ENCODE peak calls at places on chromosomes 11 and 22, in ten cellular contexts. A, E, G, V, I, Y, X, W, Q and K are unnamed samples. For H3K9me3, the result is how much of the 10 kb centered on the place peaks cover.

GRCh38 chr11:11349870-11350325 is 3.2 kb downstream of the CSNK2A3 start:
- DNase-seq in A (no peak), E (no peak), G (no peak), V (no peak), I (no peak), Y (peak), X (peak), W (peak), Q (no peak), K (no peak)

GRCh38 chr22:24389680-24390079 is 37.7 kb upstream of the ADORA2A start:
- DNase-seq in A (no peak), E (no peak), G (no peak), V (no peak), I (no peak), Y (no peak), X (peak), W (no peak), Q (no peak), K (no peak)

GRCh38 chr11:68313574-68314202 is 1.3 kb downstream of the LRP5 start:
- DNase-seq in A (no peak), E (no peak), G (no peak), V (peak), I (no peak), Y (no peak), X (peak), W (peak), Q (no peak), K (no peak)

GRCh38 chr11:66880484-66881211 is 23.8 kb downstream of the LRFN4 start:
- DNase-seq in A (no peak), E (no peak), G (peak), V (no peak), I (no peak), Y (no peak), X (no peak), W (no peak), Q (no peak), K (peak)

GRCh38 chr22:38135133-38135706 is 24.7 kb upstream of the BAIAP2L2 start:
- DNase-seq in A (no peak), E (peak), G (no peak), V (peak), I (no peak), Y (no peak), X (peak), W (peak), Q (no peak), K (no peak)

GRCh38 chr11:61609000-61609969 is 28.4 kb upstream of the SYT7 start:
- DNase-seq in A (no peak), E (no peak), G (no peak), V (no peak), I (no peak), Y (peak), X (no peak), W (no peak), Q (no peak), K (no peak)

GRCh38 chr22:24325105-24325757 is 54.6 kb downstream of the SPECC1L start:
- DNase-seq in A (no peak), E (no peak), G (peak), V (peak), I (peak), Y (peak), X (peak), W (peak), Q (no peak), K (no peak)

GRCh38 chr22:45268958-45269844 is 15.5 kb upstream of the UPK3A start:
- DNase-seq in A (peak), E (peak), G (peak), V (peak), I (peak), Y (peak), X (peak), W (peak), Q (peak), K (peak)

GRCh38 chr11:108278546-108278945 is 55.7 kb downstream of the ATM start:
- DNase-seq in A (no peak), E (no peak), G (no peak), V (no peak), I (no peak), Y (no peak), X (no peak), W (no peak), Q (peak), K (no peak)

GRCh38 chr11:44275241-44275640 is 34.7 kb downstream of the ALX4 start:
- DNase-seq in A (no peak), E (no peak), G (no peak), V (no peak), I (no peak), Y (no peak), X (no peak), W (no peak), Q (no peak), K (no peak)

GRCh38 chr22:19066531-19067271 is 55.5 kb downstream of the DGCR2 start:
- DNase-seq in A (peak), E (no peak), G (no peak), V (no peak), I (no peak), Y (no peak), X (no peak), W (peak), Q (no peak), K (peak)

GRCh38 chr11:34564406-34564805 is 50.8 kb upstream of the ELF5 start:
- DNase-seq in A (no peak), E (no peak), G (no peak), V (no peak), I (no peak), Y (no peak), X (no peak), W (no peak), Q (no peak), K (no peak)

GRCh38 chr22:47374901-47375575 is 612.6 kb downstream of the TBC1D22A start:
- DNase-seq in A (no peak), E (peak), G (no peak), V (no peak), I (no peak), Y (no peak), X (no peak), W (no peak), Q (peak), K (no peak)

GRCh38 chr11:86101941-86102407 is 33.1 kb upstream of the PICALM start:
- DNase-seq in A (no peak), E (no peak), G (no peak), V (peak), I (no peak), Y (no peak), X (no peak), W (no peak), Q (no peak), K (no peak)

GRCh38 chr11:111541209-111542061 is 915 bp downstream of the LAYN start:
- DNase-seq in A (peak), E (peak), G (no peak), V (no peak), I (no peak), Y (peak), X (peak), W (peak), Q (peak), K (peak)

GRCh38 chr22:30245985-30246901 is at the start of gene LIF:
- DNase-seq in A (peak), E (no peak), G (no peak), V (no peak), I (peak), Y (peak), X (peak), W (peak), Q (no peak), K (no peak)

GRCh38 chr11:119363874-119364590 is 17.5 kb downstream of the USP2 start:
- DNase-seq in A (no peak), E (peak), G (peak), V (no peak), I (peak), Y (peak), X (peak), W (no peak), Q (no peak), K (peak)

GRCh38 chr22:38788417-38788816 is 5.5 kb downstream of the DNAL4 start:
- DNase-seq in A (no peak), E (no peak), G (no peak), V (peak), I (no peak), Y (peak), X (peak), W (peak), Q (peak), K (no peak)

GRCh38 chr11:68664141-68664540 is 20.2 kb upstream of the GAL start:
- DNase-seq in A (no peak), E (peak), G (no peak), V (no peak), I (no peak), Y (no peak), X (no peak), W (no peak), Q (no peak), K (no peak)

GRCh38 chr11:78742430-78742829 is 167.8 kb upstream of the NARS2 start:
- DNase-seq in A (no peak), E (peak), G (no peak), V (no peak), I (no peak), Y (peak), X (no peak), W (no peak), Q (no peak), K (peak)

GRCh38 chr11:8092587-8093424 is 11.8 kb downstream of the TUB start:
- DNase-seq in A (peak), E (no peak), G (peak), V (peak), I (no peak), Y (peak), X (peak), W (peak), Q (peak), K (peak)

DNA sequence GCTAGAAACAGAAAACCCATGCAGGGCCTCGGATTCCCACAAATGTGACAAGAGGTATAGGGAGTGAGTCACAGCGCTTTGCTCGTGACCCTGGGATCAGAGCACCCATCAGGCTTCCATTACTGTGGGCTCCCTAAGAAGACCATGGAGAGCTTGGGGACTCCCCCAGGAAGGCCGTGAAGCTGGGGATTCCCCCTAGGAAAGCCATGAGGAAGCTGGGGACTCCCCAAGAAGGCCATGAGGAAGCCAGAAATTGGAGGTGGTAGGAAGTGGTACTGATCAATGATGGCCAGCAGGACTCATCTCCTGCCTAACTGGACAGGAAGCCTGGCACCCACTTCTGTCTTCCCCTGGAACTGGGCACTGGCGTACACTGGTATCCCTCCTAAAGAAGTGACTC is 10.1 kb upstream of the DCPS start:
- DNase-seq in A (no peak), E (no peak), G (no peak), V (no peak), I (no peak), Y (no peak), X (no peak), W (no peak), Q (no peak), K (no peak)
- H3K9me3 ChIP-seq in A (under half), E (under half), G (under half), V (under half), I (under half), Y (under half), X (under half), W (under half), Q (under half), K (under half)

GRCh38 chr22:49308300-49308699 is 519.4 kb downstream of the BRD1 start:
- DNase-seq in A (no peak), E (peak), G (no peak), V (no peak), I (no peak), Y (peak), X (no peak), W (no peak), Q (no peak), K (peak)
- H3K9me3 ChIP-seq in A (under half), E (under half), G (under half), V (under half), I (under half), Y (under half), X (under half), W (under half), Q (under half), K (under half)

DNA sequence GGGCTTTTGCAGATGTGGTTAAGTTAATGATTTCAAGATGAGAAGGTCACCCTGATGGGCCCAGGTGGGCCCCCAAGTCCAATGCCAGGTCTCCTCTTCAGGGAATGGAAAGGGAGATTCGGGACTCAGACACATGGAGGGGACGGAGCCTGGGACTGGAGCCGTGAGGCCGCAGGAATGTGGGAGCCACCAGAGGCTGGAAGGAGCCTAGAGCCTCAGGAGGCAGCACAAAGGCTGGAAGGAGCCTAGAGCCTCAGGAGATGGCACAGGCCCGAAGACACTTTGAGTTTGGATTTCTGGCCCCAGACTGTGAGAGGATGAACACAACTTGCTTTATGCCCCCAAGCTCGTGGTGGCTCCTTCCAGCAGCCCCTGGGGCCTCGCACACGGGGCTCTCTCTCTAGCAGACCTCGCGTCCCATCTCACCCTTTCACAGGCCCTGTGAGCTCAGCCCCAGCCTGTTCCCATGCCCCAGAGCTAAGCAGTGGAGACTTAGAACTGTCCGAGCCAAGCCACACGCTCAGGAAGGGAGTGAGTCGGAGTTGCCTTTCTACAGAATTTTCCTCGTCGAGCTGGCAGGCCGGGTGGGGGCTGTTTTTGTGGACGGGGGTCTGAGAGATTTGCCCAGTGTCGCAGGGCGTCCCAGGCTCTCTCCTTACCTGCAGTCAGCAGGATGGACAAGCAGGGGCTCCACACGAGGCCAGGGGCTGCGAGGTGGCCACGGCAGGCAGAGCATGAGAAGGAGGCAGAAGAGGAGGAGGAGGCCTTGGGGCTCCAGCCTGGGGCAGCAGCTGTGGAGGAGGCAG is 937.6 kb downstream of the BRD1 start:
- DNase-seq in A (no peak), E (peak), G (no peak), V (no peak), I (no peak), Y (peak), X (no peak), W (no peak), Q (no peak), K (no peak)
- H3K9me3 ChIP-seq in A (under half), E (under half), G (under half), V (under half), I (under half), Y (under half), X (under half), W (under half), Q (under half), K (under half)

GRCh38 chr22:49617866-49618688 is 209.6 kb downstream of the BRD1 start:
- DNase-seq in A (no peak), E (peak), G (no peak), V (no peak), I (no peak), Y (no peak), X (no peak), W (no peak), Q (no peak), K (no peak)

GRCh38 chr22:49620003-49620556 is 207.6 kb downstream of the BRD1 start:
- DNase-seq in A (no peak), E (peak), G (no peak), V (no peak), I (no peak), Y (no peak), X (no peak), W (no peak), Q (no peak), K (no peak)

GRCh38 chr22:49617264-49617663 is 210.4 kb downstream of the BRD1 start:
- DNase-seq in A (no peak), E (peak), G (no peak), V (no peak), I (no peak), Y (no peak), X (no peak), W (no peak), Q (no peak), K (no peak)

GRCh38 chr22:49619301-49619700 is 208.4 kb downstream of the BRD1 start:
- DNase-seq in A (no peak), E (peak), G (no peak), V (no peak), I (no peak), Y (no peak), X (no peak), W (no peak), Q (no peak), K (no peak)

DNA sequence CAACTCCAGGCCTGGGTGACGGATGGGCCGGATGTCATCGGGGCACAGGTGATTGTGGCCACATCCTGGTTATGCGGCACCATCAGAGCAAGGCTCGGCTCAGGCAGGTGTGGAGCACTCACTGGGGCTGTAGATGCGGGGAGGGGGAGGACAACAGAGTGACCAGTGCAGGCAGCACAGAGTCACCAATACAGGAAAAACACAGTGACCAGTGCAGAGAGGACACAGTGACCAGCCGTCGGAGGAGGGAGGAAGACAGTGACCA is 209.1 kb downstream of the BRD1 start:
- DNase-seq in A (no peak), E (peak), G (no peak), V (no peak), I (no peak), Y (no peak), X (no peak), W (no peak), Q (no peak), K (no peak)
- H3K9me3 ChIP-seq in A (under half), E (under half), G (under half), V (under half), I (under half), Y (under half), X (under half), W (under half), Q (under half), K (under half)

GRCh38 chr11:17371614-17372013 is 16.8 kb downstream of the KCNJ11 start:
- DNase-seq in A (no peak), E (no peak), G (peak), V (peak), I (no peak), Y (no peak), X (no peak), W (peak), Q (no peak), K (no peak)
- H3K9me3 ChIP-seq in A (under half), E (under half), G (under half), V (under half), I (under half), Y (under half), X (under half), W (half or more), Q (under half), K (under half)